ENCODE peak calls at places on chromosomes 16 and 17, in ten cellular contexts. L, W, O, I, G, N, E, U, D and J are unnamed samples.

GRCh38 chr16:8863594-8864424 is 5.0 kb downstream of the CARHSP1 start:
- DNase-seq in I (no peak), O (peak; percentile 61), G (no peak), E (no peak), W (no peak), L (peak; percentile 95), U (peak; percentile 69), N (peak; percentile 90), D (no peak), J (peak; percentile 42)

GRCh38 chr16:24671455-24671954 is 57.9 kb upstream of the TNRC6A start:
- DNase-seq in N (no peak), G (no peak), I (no peak), O (no peak), W (no peak), D (no peak), L (no peak), U (no peak), E (no peak), J (no peak)

GRCh38 chr17:43814714-43815113 is 18.2 kb downstream of the MPP3 start:
- DNase-seq in U (peak; percentile 85), I (no peak), L (no peak), D (peak; percentile 48), W (no peak), N (no peak), O (no peak), E (no peak), G (no peak), J (no peak)

GRCh38 chr17:79892457-79893236 is 53.4 kb upstream of the CBX4 start:
- DNase-seq in O (no peak), D (no peak), L (no peak), W (peak; percentile 31), I (no peak), E (no peak), U (no peak), G (no peak), N (no peak), J (no peak)

GRCh38 chr16:77618011-77618410 is 104.3 kb upstream of the NUDT7 start:
- DNase-seq in N (no peak), O (no peak), D (peak; percentile 55), G (no peak), L (no peak), E (no peak), U (no peak), W (no peak), I (no peak), J (peak; percentile 83)

GRCh38 chr17:40623419-40624217 is 24.0 kb downstream of the SMARCE1 start:
- DNase-seq in D (no peak), O (no peak), L (no peak), W (no peak), G (no peak), I (no peak), E (no peak), N (no peak), U (no peak), J (no peak)

GRCh38 chr16:261031-261691 is 14.6 kb downstream of the RGS11 start:
- DNase-seq in N (no peak), O (no peak), D (no peak), L (peak; percentile 84), I (no peak), G (no peak), U (no peak), E (no peak), W (no peak), J (no peak)

GRCh38 chr16:84175351-84176081 is 11.3 kb downstream of the TAF1C start:
- DNase-seq in O (peak; percentile 69), E (peak; percentile 34), N (peak; percentile 17), W (peak; percentile 85), G (no peak), U (no peak), L (peak; percentile 53), I (peak; percentile 70), D (no peak), J (no peak)

GRCh38 chr17:17840751-17841591 is 4.2 kb upstream of the SREBF1 start:
- DNase-seq in U (no peak), W (no peak), D (peak; percentile 63), E (no peak), N (no peak), G (no peak), I (no peak), L (no peak), O (peak; percentile 43), J (peak; percentile 52)

GRCh38 chr17:79515110-79515509 is 95.7 kb downstream of the RBFOX3 start:
- DNase-seq in I (no peak), U (no peak), D (no peak), O (no peak), W (no peak), E (no peak), G (no peak), L (no peak), N (no peak), J (no peak)

GRCh38 chr17:12887088-12887487 is 97.8 kb downstream of the ARHGAP44 start:
- DNase-seq in E (no peak), L (no peak), U (no peak), I (no peak), O (no peak), D (no peak), N (no peak), G (no peak), W (no peak), J (no peak)

GRCh38 chr17:29090746-29091395 is 47.9 kb downstream of the PIPOX start:
- DNase-seq in L (no peak), N (peak; percentile 53), E (no peak), U (no peak), O (no peak), W (no peak), I (peak; percentile 68), G (no peak), D (no peak), J (no peak)

GRCh38 chr16:81445143-81445922 is 725 bp downstream of the CMIP start:
- DNase-seq in G (no peak), D (peak; percentile 33), N (peak; percentile 56), L (peak; percentile 60), W (peak; percentile 81), I (peak; percentile 42), E (no peak), O (peak; percentile 53), U (peak; percentile 73), J (peak; percentile 46)

GRCh38 chr16:68478526-68479249 is 30.4 kb upstream of the SMPD3 start:
- DNase-seq in I (no peak), G (no peak), L (no peak), E (no peak), U (no peak), D (no peak), W (no peak), O (no peak), N (no peak), J (no peak)

GRCh38 chr17:5561736-5562135 is 22.6 kb downstream of the NLRP1 start:
- DNase-seq in U (no peak), E (no peak), I (no peak), N (no peak), L (no peak), D (no peak), O (no peak), W (peak; percentile 54), G (no peak), J (no peak)

GRCh38 chr17:7038025-7038862 is 2.4 kb downstream of the SLC16A13 start:
- DNase-seq in N (no peak), D (no peak), U (no peak), E (no peak), I (no peak), W (no peak), G (no peak), L (no peak), O (no peak), J (no peak)

GRCh38 chr17:18981642-18982424 is 22.7 kb downstream of the FAM83G start:
- DNase-seq in E (no peak), D (peak; percentile 68), L (peak; percentile 81), U (peak; percentile 95), G (no peak), O (no peak), W (no peak), I (no peak), N (no peak), J (peak; percentile 92)

GRCh38 chr17:57941384-57942370 is 13.5 kb downstream of the CUEDC1 start:
- DNase-seq in L (no peak), W (no peak), D (peak; percentile 43), N (no peak), U (no peak), G (no peak), I (no peak), O (no peak), E (no peak), J (no peak)

GRCh38 chr17:42329025-42329976 is 41.0 kb downstream of the STAT5A start:
- DNase-seq in U (peak; percentile 36), N (peak; percentile 7), L (no peak), E (no peak), D (peak; percentile 92), W (no peak), I (no peak), G (no peak), O (no peak), J (peak; percentile 82)

GRCh38 chr17:33497623-33498022 is 204.5 kb upstream of the ASIC2 start:
- DNase-seq in O (no peak), D (no peak), U (no peak), L (no peak), I (no peak), N (no peak), W (no peak), G (no peak), E (no peak), J (no peak)

GRCh38 chr17:19780846-19781245 is 32.7 kb upstream of the ALDH3A1 start:
- DNase-seq in U (no peak), E (no peak), O (no peak), G (peak; percentile 19), N (no peak), L (no peak), I (no peak), D (no peak), W (no peak), J (no peak)

GRCh38 chr17:56598471-56598870 is 5.0 kb downstream of the NOG start:
- DNase-seq in G (no peak), U (peak; percentile 41), E (no peak), I (no peak), N (no peak), D (peak; percentile 19), L (no peak), O (no peak), W (no peak), J (peak; percentile 51)

GRCh38 chr16:84254080-84254479 is 14.3 kb upstream of the KCNG4 start:
- DNase-seq in E (no peak), G (no peak), W (no peak), D (no peak), L (no peak), N (no peak), U (no peak), I (no peak), O (no peak), J (no peak)

GRCh38 chr17:40832840-40833239 is 10.4 kb upstream of the KRT10 start:
- DNase-seq in D (no peak), N (no peak), G (no peak), O (no peak), W (no peak), L (no peak), E (no peak), I (no peak), U (no peak), J (no peak)

GRCh38 chr17:81553616-81554181 is 1.5 kb upstream of the FAAP100 start:
- DNase-seq in O (peak; percentile 49), D (peak; percentile 96), E (no peak), U (peak; percentile 97), G (peak; percentile 74), I (peak; percentile 58), N (no peak), W (no peak), L (no peak), J (peak; percentile 96)